ENCODE peak calls at places on chromosomes 3 and 15, in four cellular contexts. Z, F, C and E are unnamed samples.

GRCh38 chr3:110314512-110315114 is 757.0 kb upstream of the NECTIN3 start:
- DNase-seq in Z (peak), F (peak), C (peak), E (peak)

GRCh38 chr15:82178061-82178460 is 84.5 kb downstream of the EFL1 start:
- DNase-seq in Z (peak), F (no peak), C (no peak), E (no peak)

GRCh38 chr3:29914861-29915524 is 634.1 kb downstream of the RBMS3 start:
- DNase-seq in Z (peak), F (no peak), C (no peak), E (no peak)

GRCh38 chr3:196192036-196193001 is 18.9 kb downstream of the ZDHHC19 start:
- DNase-seq in Z (no peak), F (no peak), C (no peak), E (peak)

GRCh38 chr3:8604006-8604405 is 40.6 kb downstream of the SSUH2 start:
- DNase-seq in Z (no peak), F (no peak), C (no peak), E (no peak)

GRCh38 chr3:156803949-156804741 is 22.0 kb upstream of the LEKR1 start:
- DNase-seq in Z (no peak), F (no peak), C (no peak), E (no peak)

GRCh38 chr3:42647821-42648459 is 5.6 kb upstream of the ZBTB47 start:
- DNase-seq in Z (no peak), F (peak), C (no peak), E (peak)

GRCh38 chr3:69929019-69929418 is 70.5 kb upstream of the SAMMSON start:
- DNase-seq in Z (peak), F (no peak), C (no peak), E (no peak)

GRCh38 chr3:154538566-154539360 is 108.8 kb upstream of the GPR149 start:
- DNase-seq in Z (no peak), F (no peak), C (no peak), E (no peak)

GRCh38 chr3:98561727-98562521 is 30.1 kb downstream of the GPR15 start:
- DNase-seq in Z (peak), F (no peak), C (no peak), E (no peak)

GRCh38 chr15:25790003-25790660 is 73.0 kb downstream of the ATP10A start:
- DNase-seq in Z (no peak), F (peak), C (no peak), E (no peak)

GRCh38 chr3:102104093-102104492 is 254.8 kb downstream of the NFKBIZ start:
- DNase-seq in Z (no peak), F (no peak), C (no peak), E (no peak)

GRCh38 chr15:40911139-40911538 is 16.9 kb downstream of the VPS18 start:
- DNase-seq in Z (no peak), F (no peak), C (no peak), E (no peak)